ENCODE peak calls at places on chromosomes 4 and X, in six cellular contexts. H, X, A, E, G and M are unnamed samples.

GRCh38 chr4:135368826-135369225 is 1167.2 kb upstream of the PABPC4L start:
- DNase-seq in H (no peak), X (peak; percentile 22), A (peak; percentile 7), E (no peak), G (peak; percentile 14), M (no peak)

GRCh38 chr4:52234539-52235174 is 183.6 kb downstream of the SPATA18 start:
- DNase-seq in H (peak; percentile 61), X (no peak), A (peak; percentile 56), E (no peak), G (peak; percentile 37), M (peak; percentile 65)

GRCh38 chrX:30990361-30990760 is 81.5 kb downstream of the FTHL17 start:
- DNase-seq in H (no peak), X (no peak), A (no peak), E (no peak), G (no peak), M (no peak)

GRCh38 chrX:115324194-115324593 is 34.7 kb downstream of the LUZP4 start:
- DNase-seq in H (peak; percentile 26), X (peak; percentile 16), A (peak; percentile 65), E (peak; percentile 76), G (peak; percentile 26), M (peak; percentile 36)

GRCh38 chr4:20839957-20840356 is 139.7 kb downstream of the PACRGL start:
- DNase-seq in H (peak; percentile 86), X (peak; percentile 77), A (peak; percentile 70), E (no peak), G (peak; percentile 53), M (peak; percentile 87)

GRCh38 chr4:119289313-119289712 is 32.6 kb downstream of the FABP2 start:
- DNase-seq in H (no peak), X (no peak), A (no peak), E (no peak), G (no peak), M (no peak)

GRCh38 chrX:46325312-46325877 is 219.8 kb downstream of the ZNF674 start:
- DNase-seq in H (peak; percentile 21), X (peak; percentile 88), A (peak; percentile 42), E (no peak), G (peak; percentile 52), M (peak; percentile 45)

GRCh38 chr4:89438102-89438831 is 130.7 kb upstream of the GPRIN3 start:
- DNase-seq in H (peak; percentile 60), X (no peak), A (peak; percentile 46), E (no peak), G (peak; percentile 49), M (peak; percentile 63)

GRCh38 chrX:149151805-149152757 is 353.0 kb downstream of the IDS start:
- DNase-seq in H (peak; percentile 38), X (peak; percentile 66), A (peak; percentile 5), E (no peak), G (no peak), M (peak; percentile 85)

GRCh38 chrX:2452317-2452784 is 48.4 kb downstream of the DHRSX start:
- DNase-seq in H (no peak), X (no peak), A (no peak), E (no peak), G (no peak), M (no peak)

GRCh38 chr4:148007789-148008188 is 275.9 kb downstream of the ARHGAP10 start:
- DNase-seq in H (peak; percentile 67), X (no peak), A (no peak), E (no peak), G (peak; percentile 18), M (peak; percentile 60)

GRCh38 chr4:140326395-140326993 is 47.0 kb upstream of the SCOC start:
- DNase-seq in H (peak; percentile 60), X (peak; percentile 28), A (peak; percentile 74), E (no peak), G (peak; percentile 65), M (peak; percentile 75)

GRCh38 chr4:127782275-127783025 is at the start of gene HSPA4L:
- DNase-seq in H (peak; percentile 40), X (peak; percentile 32), A (peak; percentile 65), E (no peak), G (peak; percentile 45), M (peak; percentile 9)

GRCh38 chrX:100649550-100650356 is 5.8 kb downstream of the SRPX2 start:
- DNase-seq in H (peak; percentile 96), X (peak; percentile 89), A (peak; percentile 96), E (peak; percentile 76), G (peak; percentile 90), M (peak; percentile 95)

GRCh38 chr4:7043521-7044414 is 596 bp downstream of the TADA2B start:
- DNase-seq in H (peak; percentile 46), X (peak; percentile 27), A (peak; percentile 46), E (peak; percentile 86), G (peak; percentile 38), M (peak; percentile 45)

GRCh38 chr4:4921077-4921476 is 61.6 kb downstream of the MSX1 start:
- DNase-seq in H (no peak), X (no peak), A (no peak), E (no peak), G (no peak), M (no peak)

GRCh38 chr4:11098461-11098860 is 330.2 kb downstream of the HS3ST1 start:
- DNase-seq in H (no peak), X (no peak), A (no peak), E (no peak), G (no peak), M (no peak)

GRCh38 chrX:20545538-20545937 is 278.8 kb upstream of the RPS6KA3 start:
- DNase-seq in H (no peak), X (peak; percentile 46), A (peak; percentile 37), E (no peak), G (peak; percentile 43), M (peak; percentile 44)

GRCh38 chr4:165967486-165967885 is 94.4 kb downstream of the TLL1 start:
- DNase-seq in H (no peak), X (no peak), A (no peak), E (no peak), G (no peak), M (no peak)

GRCh38 chr4:113919611-113920010 is 59.8 kb downstream of the ARSJ start:
- DNase-seq in H (peak; percentile 21), X (peak; percentile 64), A (peak; percentile 32), E (no peak), G (peak; percentile 75), M (peak; percentile 42)

GRCh38 chr4:153919667-153920066 is 130.8 kb upstream of the SFRP2 start:
- DNase-seq in H (peak; percentile 36), X (no peak), A (peak; percentile 19), E (no peak), G (no peak), M (peak; percentile 6)

GRCh38 chrX:41684138-41684537 is 4.6 kb upstream of the GPR34 start:
- DNase-seq in H (no peak), X (no peak), A (peak; percentile 26), E (no peak), G (peak; percentile 12), M (no peak)

GRCh38 chrX:109281478-109282275 is 200.2 kb downstream of the GUCY2F start:
- DNase-seq in H (no peak), X (peak; percentile 14), A (no peak), E (no peak), G (no peak), M (peak; percentile 46)

GRCh38 chrX:50147972-50148371 is 52.8 kb downstream of the AKAP4 start:
- DNase-seq in H (no peak), X (no peak), A (no peak), E (no peak), G (no peak), M (no peak)

GRCh38 chrX:119692241-119693031 is 532 bp downstream of the SEPTIN6 start:
- DNase-seq in H (peak; percentile 63), X (peak; percentile 23), A (peak; percentile 74), E (peak; percentile 78), G (peak; percentile 48), M (peak; percentile 46)

GRCh38 chr4:109989618-109990017 is 76.9 kb downstream of the EGF start:
- DNase-seq in H (no peak), X (no peak), A (no peak), E (no peak), G (no peak), M (no peak)

GRCh38 chrX:120839506-120839905 is 36.2 kb downstream of the CT47B1 start:
- DNase-seq in H (peak; percentile 6), X (peak; percentile 33), A (no peak), E (no peak), G (no peak), M (peak; percentile 13)

GRCh38 chr4:168503652-168504362 is 7.0 kb downstream of the PALLD start:
- DNase-seq in H (no peak), X (no peak), A (no peak), E (no peak), G (no peak), M (no peak)

GRCh38 chr4:41024556-41025491 is 189.5 kb downstream of the APBB2 start:
- DNase-seq in H (peak; percentile 41), X (peak; percentile 48), A (peak; percentile 47), E (no peak), G (peak; percentile 31), M (peak; percentile 33)

DNA sequence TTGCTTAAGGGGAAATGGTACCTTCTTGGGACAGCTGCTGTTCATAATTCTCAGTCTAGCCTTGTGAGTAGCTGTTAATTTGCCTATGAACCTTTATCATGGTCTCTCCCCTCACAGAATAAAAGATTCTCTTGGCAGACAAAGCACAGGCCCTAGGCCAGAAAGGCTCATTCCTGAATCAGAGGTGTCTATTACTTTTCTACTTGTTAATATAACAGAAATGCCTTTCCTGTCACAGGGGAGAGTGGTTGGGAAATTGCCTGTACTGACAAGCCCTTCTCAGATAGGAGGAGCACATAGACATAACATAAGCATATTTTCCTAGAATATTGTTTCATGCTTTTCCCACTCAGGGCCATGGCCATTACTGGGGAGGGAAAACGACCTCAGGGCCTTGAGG is 308.3 kb downstream of the BMPR1B start:
- DNase-seq in H (peak; percentile 21), X (no peak), A (no peak), E (no peak), G (no peak), M (peak; percentile 56)
- H3K4me3 ChIP-seq in H (no peak overlapping the region), X (no peak overlapping the region), A (no peak overlapping the region), E (no peak overlapping the region), G (no peak overlapping the region), M (no peak overlapping the region)

GRCh38 chr4:184983660-184984356 is 34.5 kb upstream of the HELT start:
- DNase-seq in H (peak; percentile 34), X (peak; percentile 5), A (peak; percentile 38), E (peak; percentile 88), G (peak; percentile 37), M (peak; percentile 82)
- H3K4me3 ChIP-seq in H (no peak overlapping the region), X (no peak overlapping the region), A (no peak overlapping the region), E (no peak overlapping the region), G (no peak overlapping the region), M (no peak overlapping the region)

DNA sequence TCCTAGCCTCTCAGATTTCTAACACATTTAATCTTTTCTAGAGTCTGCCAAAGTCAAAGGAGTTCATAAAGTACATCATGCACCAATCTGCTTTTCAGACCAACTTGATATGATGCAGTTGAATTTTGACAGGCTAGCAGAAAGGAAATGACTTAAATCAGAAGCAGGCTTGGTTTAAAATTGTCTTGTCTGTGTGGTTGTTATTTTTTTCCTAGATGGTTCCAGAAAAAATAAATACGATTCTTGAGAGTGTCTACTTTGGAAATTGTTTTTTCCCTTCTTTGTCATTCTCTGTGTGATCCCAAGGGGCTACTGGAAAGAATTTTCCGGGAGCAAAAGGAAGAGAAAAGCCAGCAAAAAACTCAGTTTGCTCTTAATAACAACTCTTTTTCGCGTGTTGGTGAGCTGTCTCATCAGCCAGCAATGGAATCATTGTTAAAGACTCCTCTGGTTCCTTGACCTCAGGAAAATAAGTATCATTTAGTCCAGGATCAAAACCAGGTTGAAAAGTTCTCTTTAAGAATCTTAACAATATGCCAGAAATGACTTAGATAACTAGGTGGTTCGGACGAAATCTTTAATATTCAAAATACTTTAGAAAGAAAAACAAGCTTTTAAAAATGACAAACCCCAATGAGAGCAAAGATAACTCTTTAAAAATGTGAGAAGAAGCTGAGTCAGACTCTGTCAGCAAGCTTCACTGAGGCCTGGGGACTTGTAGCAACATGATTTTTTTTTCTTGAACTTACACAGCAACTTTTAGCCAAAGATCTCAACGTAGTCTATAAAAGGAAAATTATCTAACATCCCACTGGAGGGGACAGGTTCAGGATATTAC is 49.7 kb upstream of the GAB1 start:
- DNase-seq in H (peak; percentile 48), X (peak; percentile 53), A (peak; percentile 64), E (no peak), G (peak; percentile 75), M (peak; percentile 80)
- H3K4me3 ChIP-seq in H (no peak overlapping the region), X (peak overlapping the region; percentile 21), A (no peak overlapping the region), E (no peak overlapping the region), G (no peak overlapping the region), M (no peak overlapping the region)

GRCh38 chr4:86508436-86508835 is 85.7 kb upstream of the PTPN13 start:
- DNase-seq in H (peak; percentile 51), X (peak; percentile 53), A (peak; percentile 74), E (no peak), G (peak; percentile 62), M (peak; percentile 38)
- H3K4me3 ChIP-seq in H (peak overlapping the region; percentile 30), X (peak overlapping the region; percentile 42), A (peak overlapping the region; percentile 35), E (no peak overlapping the region), G (peak overlapping the region; percentile 43), M (no peak overlapping the region)